ENCODE peak calls at places on chromosomes 16 and 17, in six cellular contexts. K, E, N, P, U and Z are unnamed samples.

GRCh38 chr17:76479515-76480048 is 12.2 kb downstream of the AANAT start:
- DNase-seq in K (no peak), E (no peak), N (no peak), P (no peak), U (no peak), Z (no peak)

GRCh38 chr17:28953444-28954118 is 2.3 kb upstream of the PHF12 start:
- DNase-seq in K (no peak), E (no peak), N (peak; percentile 39), P (peak; percentile 42), U (peak; percentile 71), Z (no peak)

GRCh38 chr17:62720126-62720850 is 87.8 kb downstream of the MARCHF10 start:
- DNase-seq in K (no peak), E (no peak), N (no peak), P (no peak), U (no peak), Z (no peak)

GRCh38 chr17:16488572-16488997 is 3.4 kb downstream of the LRRC75A start:
- DNase-seq in K (no peak), E (no peak), N (no peak), P (no peak), U (no peak), Z (no peak)

GRCh38 chr16:14405611-14406537 is 224.2 kb downstream of the PARN start:
- DNase-seq in K (no peak), E (no peak), N (peak; percentile 25), P (peak; percentile 27), U (peak; percentile 45), Z (no peak)

GRCh38 chr17:49691677-49692191 is 13.8 kb upstream of the SPOP start:
- DNase-seq in K (no peak), E (no peak), N (no peak), P (no peak), U (no peak), Z (no peak)

GRCh38 chr16:77035361-77035760 is 155.6 kb upstream of the MON1B start:
- DNase-seq in K (no peak), E (no peak), N (no peak), P (no peak), U (no peak), Z (no peak)

GRCh38 chr16:52552643-52553042 is 5.7 kb upstream of the TOX3 start:
- DNase-seq in K (no peak), E (no peak), N (no peak), P (no peak), U (no peak), Z (no peak)

GRCh38 chr16:71709231-71709781 is 15.2 kb downstream of the PHLPP2 start:
- DNase-seq in K (peak; percentile 60), E (peak; percentile 37), N (peak; percentile 6), P (no peak), U (no peak), Z (peak; percentile 52)

GRCh38 chr17:3886776-3887175 is 6.1 kb downstream of the CAMKK1 start:
- DNase-seq in K (no peak), E (no peak), N (no peak), P (no peak), U (no peak), Z (no peak)

GRCh38 chr17:73727941-73728340 is 83.7 kb upstream of the SDK2 start:
- DNase-seq in K (no peak), E (no peak), N (no peak), P (no peak), U (no peak), Z (no peak)

GRCh38 chr17:27354491-27355081 is 60.7 kb downstream of the WSB1 start:
- DNase-seq in K (no peak), E (no peak), N (no peak), P (no peak), U (no peak), Z (no peak)

GRCh38 chr17:73068322-73069153 is 23.9 kb downstream of the SLC39A11 start:
- DNase-seq in K (peak; percentile 35), E (peak; percentile 81), N (peak; percentile 88), P (no peak), U (no peak), Z (no peak)

GRCh38 chr16:75376475-75376907 is 56.8 kb downstream of the CFDP1 start:
- DNase-seq in K (no peak), E (no peak), N (no peak), P (no peak), U (no peak), Z (no peak)

GRCh38 chr17:1413281-1413791 is 13.3 kb upstream of the YWHAE start:
- DNase-seq in K (peak; percentile 66), E (peak; percentile 84), N (peak; percentile 88), P (no peak), U (no peak), Z (peak; percentile 56)

GRCh38 chr17:47120521-47121095 is 68.5 kb downstream of the CDC27 start:
- DNase-seq in K (peak; percentile 75), E (peak; percentile 84), N (peak; percentile 44), P (no peak), U (no peak), Z (peak; percentile 63)

GRCh38 chr16:83660282-83660681 is 147.5 kb upstream of the HSBP1 start:
- DNase-seq in K (no peak), E (no peak), N (no peak), P (no peak), U (no peak), Z (no peak)

GRCh38 chr17:47615766-47616424 is 33.8 kb upstream of the KPNB1 start:
- DNase-seq in K (peak; percentile 53), E (peak; percentile 50), N (peak; percentile 32), P (no peak), U (no peak), Z (peak; percentile 17)